ENCODE peak calls at places on chromosomes 11 and 22, in six cellular contexts. N is upper lobe of right lung; B is heart right ventricle; H is tibial artery; M is IMR-90; G is CD8-positive, alpha-beta T cell. W is an unnamed sample. For H3K4me1, the result is how much of the 10 kb centered on the place peaks cover.

GRCh38 chr22:20520093-20520511 is 12.7 kb downstream of the MED15 start:
- DNase-seq in B (no peak), G (no peak), N (no peak), M (peak), H (no peak), W (no peak)

GRCh38 chr22:38271927-38272372 is 860 bp downstream of the TMEM184B start:
- DNase-seq in H (no peak), G (no peak), B (no peak), N (peak), M (no peak), W (peak)

GRCh38 chr11:94948070-94948617 is 25.2 kb downstream of the CWC15 start:
- DNase-seq in H (no peak), B (no peak), N (no peak), M (peak), G (no peak), W (no peak)

GRCh38 chr11:91081440-91082088 is 858.7 kb upstream of the CHORDC1 start:
- DNase-seq in M (peak), H (peak), G (no peak), N (no peak), B (peak), W (no peak)

GRCh38 chr11:10763766-10764165 is 12.7 kb downstream of the CTR9 start:
- DNase-seq in N (no peak), B (no peak), G (no peak), H (no peak), M (no peak), W (no peak)

GRCh38 chr11:76510060-76511047 is 65.5 kb downstream of the EMSY start:
- DNase-seq in N (no peak), G (no peak), H (no peak), M (peak), B (no peak), W (no peak)

GRCh38 chr11:45219411-45219810 is 66.7 kb downstream of the SYT13 start:
- DNase-seq in H (no peak), M (no peak), G (no peak), B (no peak), N (no peak), W (no peak)

GRCh38 chr11:31236052-31236652 is 133.4 kb downstream of the DCDC1 start:
- DNase-seq in N (no peak), H (no peak), G (no peak), B (no peak), M (no peak), W (no peak)

GRCh38 chr22:38835888-38836301 is 7.9 kb downstream of the NPTXR start:
- DNase-seq in M (peak), H (no peak), G (no peak), B (no peak), N (no peak), W (no peak)

GRCh38 chr22:30320021-30320556 is 6.7 kb downstream of the TBC1D10A start:
- DNase-seq in B (no peak), G (no peak), H (no peak), M (no peak), N (no peak), W (no peak)
- H3K4me1 ChIP-seq in B (half or more), G (half or more), H (under half), M (under half), N (half or more), W (under half)

GRCh38 chr11:69443138-69443967 is 38.1 kb upstream of the LINC01488 start:
- DNase-seq in N (peak), H (peak), G (peak), B (peak), M (peak), W (peak)
- H3K4me3 ChIP-seq in N (peak), H (peak), G (peak), B (peak), M (peak), W (no peak)

DNA sequence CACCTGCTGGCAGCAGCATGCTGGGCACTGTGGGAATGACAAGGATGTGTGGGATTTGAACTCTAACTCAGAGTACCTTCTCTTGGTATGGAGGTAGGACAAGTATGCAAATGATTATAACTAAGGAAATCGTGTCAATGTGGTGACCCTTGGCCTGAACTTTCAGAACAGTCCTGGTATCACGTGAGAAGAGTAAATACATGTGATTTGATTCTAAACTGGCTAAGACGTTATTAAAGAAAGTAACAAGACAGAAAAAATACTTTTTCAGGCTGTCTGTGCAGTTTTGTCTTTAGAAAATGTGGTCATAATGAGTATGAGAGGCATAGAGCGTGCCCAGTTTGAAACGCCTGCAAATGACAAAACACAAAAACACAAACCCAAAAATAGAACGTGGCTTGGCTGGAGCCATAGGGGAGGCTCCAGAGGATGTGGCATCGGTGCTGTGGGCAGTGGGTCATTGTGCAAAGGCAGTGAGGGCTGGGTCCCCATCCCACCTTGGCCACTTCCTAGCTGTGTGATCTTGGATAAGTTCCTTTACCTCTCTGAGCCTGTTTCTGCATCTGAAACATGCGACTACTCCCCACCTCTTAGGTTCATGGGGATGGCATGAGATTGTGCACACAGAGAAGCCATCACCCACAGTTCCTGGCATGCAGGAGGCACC is 18.4 kb upstream of the IL2RB start:
- DNase-seq in G (no peak), B (no peak), H (peak), N (no peak), M (no peak), W (peak)
- H3K27ac ChIP-seq in G (peak), B (no peak), H (no peak), N (peak), M (no peak), W (peak)

DNA sequence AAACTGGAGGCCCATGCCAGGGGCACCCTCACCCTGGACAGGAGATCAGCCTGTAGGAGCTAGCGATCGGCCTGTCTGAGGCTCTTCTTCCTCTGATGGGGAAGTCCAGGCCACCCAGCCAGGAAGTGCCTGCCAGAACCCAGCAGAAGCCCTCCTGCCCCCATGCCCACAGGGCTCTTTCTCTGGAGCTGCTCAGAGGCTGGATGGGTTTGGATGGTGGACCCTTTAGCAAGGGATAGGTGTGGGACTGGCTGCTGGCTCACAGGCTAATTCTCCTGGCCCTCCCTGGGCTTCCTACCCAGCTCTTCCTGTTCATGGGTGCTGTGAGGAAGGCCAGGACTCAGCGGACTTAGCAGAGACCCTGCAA is 7.7 kb downstream of the FXYD2 start:
- DNase-seq in H (no peak), N (no peak), B (no peak), M (no peak), G (no peak), W (no peak)
- H3K4me1 ChIP-seq in H (under half), N (under half), B (under half), M (under half), G (half or more), W (under half)

GRCh38 chr22:18022851-18023250 is 1.5 kb downstream of the MICAL3 start:
- DNase-seq in B (no peak), H (no peak), G (no peak), N (no peak), M (no peak), W (no peak)

GRCh38 chr22:18024276-18024939 is at the start of gene MICAL3:
- DNase-seq in N (peak), M (peak), B (no peak), G (peak), H (no peak), W (peak)

GRCh38 chr22:18023509-18024275 is 669 bp downstream of the MICAL3 start:
- DNase-seq in B (peak), N (peak), G (no peak), M (peak), H (peak), W (peak)

GRCh38 chr22:18021431-18021830 is 2.9 kb downstream of the MICAL3 start:
- DNase-seq in N (no peak), B (no peak), M (no peak), G (no peak), H (no peak), W (no peak)

DNA sequence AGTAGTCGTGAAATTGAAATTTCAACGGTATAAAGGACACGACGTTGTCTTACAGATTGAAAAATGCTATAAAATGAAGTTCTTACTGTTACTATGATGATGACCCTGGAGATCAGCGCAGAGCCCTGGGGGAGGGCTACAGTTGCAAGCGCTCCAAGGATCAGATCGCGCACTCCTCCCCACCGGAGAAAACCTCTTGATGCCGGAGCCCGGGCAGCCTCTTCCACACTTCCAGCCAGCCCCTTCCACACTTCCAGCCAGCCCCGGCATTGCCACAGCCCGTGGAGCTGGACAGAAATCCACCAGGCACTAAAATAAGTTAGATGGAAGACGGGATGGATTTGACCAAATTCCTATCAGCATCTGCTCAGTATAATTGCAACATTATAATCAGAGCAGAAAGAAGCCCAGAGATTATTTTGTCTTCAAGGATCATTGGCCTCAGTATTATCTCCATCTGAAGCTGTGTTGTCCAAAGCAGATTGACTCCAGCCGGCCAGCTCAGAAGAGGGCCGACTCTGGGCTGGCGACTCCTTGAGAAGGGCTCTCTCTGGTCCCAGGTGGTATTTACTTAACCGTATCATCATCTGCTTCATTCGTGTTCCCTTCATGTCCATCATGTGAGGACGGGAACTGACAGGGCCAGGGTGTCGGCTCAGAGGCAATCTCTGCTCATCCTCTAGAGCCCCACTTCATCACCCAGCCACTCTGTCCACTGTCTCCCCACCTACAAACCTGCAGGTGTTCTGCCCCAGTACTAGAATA is 777 bp upstream of the MICAL3 start:
- DNase-seq in G (no peak), N (no peak), H (no peak), M (no peak), B (no peak), W (no peak)
- H3K4me3 ChIP-seq in G (no peak), N (peak), H (peak), M (no peak), B (peak), W (no peak)

W was measured in small intestine.